ENCODE peak calls at places on chromosomes 4 and X, in six cellular contexts. L, B, A, X, R and Y are unnamed samples.

GRCh38 chrX:131270085-131270484 is 19.0 kb downstream of the IGSF1 start:
- DNase-seq in L (no peak), B (no peak), A (no peak), X (no peak), R (no peak), Y (no peak)

GRCh38 chr4:2792711-2793577 is at the start of gene SH3BP2:
- DNase-seq in L (peak), B (no peak), A (peak), X (peak), R (peak), Y (peak)

GRCh38 chrX:2888309-2888708 is 40.8 kb downstream of the ARSD start:
- DNase-seq in L (no peak), B (no peak), A (no peak), X (no peak), R (no peak), Y (no peak)

GRCh38 chr4:30815685-30816084 is 95.5 kb downstream of the PCDH7 start:
- DNase-seq in L (no peak), B (no peak), A (no peak), X (no peak), R (no peak), Y (no peak)

GRCh38 chrX:12240491-12240890 is 102.2 kb downstream of the FRMPD4 start:
- DNase-seq in L (no peak), B (no peak), A (no peak), X (no peak), R (no peak), Y (no peak)

GRCh38 chr4:77578145-77578544 is 27.5 kb upstream of the CXCL13 start:
- DNase-seq in L (no peak), B (no peak), A (no peak), X (no peak), R (no peak), Y (no peak)

GRCh38 chr4:163245044-163245443 is 78.4 kb upstream of the NAF1 start:
- DNase-seq in L (no peak), B (no peak), A (no peak), X (no peak), R (no peak), Y (no peak)

GRCh38 chr4:39996811-39997210 is 19.1 kb upstream of the PDS5A start:
- DNase-seq in L (no peak), B (no peak), A (no peak), X (no peak), R (no peak), Y (no peak)

GRCh38 chr4:188665466-188665865 is 526.2 kb downstream of the TRIML1 start:
- DNase-seq in L (no peak), B (no peak), A (no peak), X (no peak), R (no peak), Y (no peak)

GRCh38 chr4:188663369-188663768 is 524.1 kb downstream of the TRIML1 start:
- DNase-seq in L (no peak), B (no peak), A (no peak), X (no peak), R (no peak), Y (no peak)

GRCh38 chr4:188658958-188659522 is 519.8 kb downstream of the TRIML1 start:
- DNase-seq in L (no peak), B (no peak), A (no peak), X (peak), R (peak), Y (peak)

GRCh38 chr4:188660796-188661195 is 521.6 kb downstream of the TRIML1 start:
- DNase-seq in L (no peak), B (no peak), A (no peak), X (no peak), R (no peak), Y (no peak)

DNA sequence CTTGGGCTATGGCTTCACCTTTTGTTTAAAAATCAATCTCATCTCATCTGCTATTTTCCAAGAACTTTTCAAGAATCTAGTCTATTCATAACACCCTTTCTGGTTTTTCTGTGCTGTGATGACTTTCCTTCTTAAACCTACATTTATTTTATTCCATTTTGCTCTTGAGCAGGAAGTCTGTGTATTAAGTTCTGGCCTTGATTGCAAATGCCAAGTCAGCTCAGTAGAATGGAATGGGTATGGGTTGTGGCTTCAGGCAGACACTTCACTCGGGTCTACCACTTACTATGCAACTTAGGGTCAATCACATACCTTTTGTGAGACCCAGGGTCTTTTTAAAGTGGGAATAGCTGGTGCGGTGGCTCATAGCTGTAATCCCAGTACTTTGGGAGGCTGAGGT is 522.3 kb downstream of the TRIML1 start:
- DNase-seq in L (no peak), B (no peak), A (no peak), X (no peak), R (no peak), Y (no peak)
- TF ChIP-seq JUND in L (no peak), B (no peak), A (no peak), X (no peak), R (no peak), Y (no peak)

GRCh38 chr4:41718907-41719306 is 29.6 kb downstream of the PHOX2B start:
- DNase-seq in L (no peak), B (no peak), A (no peak), X (no peak), R (no peak), Y (no peak)

GRCh38 chr4:41713768-41714167 is 34.8 kb downstream of the PHOX2B start:
- DNase-seq in L (no peak), B (no peak), A (no peak), X (no peak), R (no peak), Y (no peak)

GRCh38 chr4:41712413-41712812 is 36.1 kb downstream of the PHOX2B start:
- DNase-seq in L (no peak), B (no peak), A (no peak), X (no peak), R (no peak), Y (no peak)

GRCh38 chr4:41715155-41715554 is 33.4 kb downstream of the PHOX2B start:
- DNase-seq in L (no peak), B (no peak), A (no peak), X (no peak), R (no peak), Y (no peak)

GRCh38 chr4:41714601-41715000 is 33.9 kb downstream of the PHOX2B start:
- DNase-seq in L (no peak), B (no peak), A (no peak), X (no peak), R (no peak), Y (no peak)
- TF ChIP-seq JUND in L (no peak), B (no peak), A (no peak), X (no peak), R (no peak), Y (no peak)

GRCh38 chrX:85828771-85829170 is 218.6 kb downstream of the CHM start:
- DNase-seq in L (no peak), B (no peak), A (no peak), X (no peak), R (no peak), Y (no peak)
- TF ChIP-seq JUND in L (no peak), B (no peak), A (no peak), X (no peak), R (no peak), Y (no peak)

DNA sequence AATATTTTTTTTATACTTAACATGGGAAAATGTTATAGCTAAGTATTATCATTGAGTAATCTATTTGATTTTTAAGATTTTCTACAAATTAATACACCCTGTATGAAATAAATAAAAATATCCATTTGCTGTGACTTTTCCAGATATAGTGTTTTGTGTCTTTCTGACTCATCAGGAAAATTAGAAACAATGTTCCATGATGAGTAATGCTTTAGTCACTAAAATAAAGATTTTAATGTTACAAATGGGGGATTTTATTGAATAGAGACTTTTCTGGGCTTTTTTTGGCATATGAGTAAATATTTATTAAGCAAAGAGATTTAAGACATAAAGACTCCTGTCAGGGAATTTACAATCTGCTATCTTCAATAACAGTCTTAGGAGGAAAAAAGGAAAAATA is 279.2 kb upstream of the NOCT start:
- DNase-seq in L (no peak), B (no peak), A (no peak), X (no peak), R (no peak), Y (no peak)
- TF ChIP-seq JUND in L (peak), B (no peak), A (no peak), X (no peak), R (no peak), Y (no peak)

DNA sequence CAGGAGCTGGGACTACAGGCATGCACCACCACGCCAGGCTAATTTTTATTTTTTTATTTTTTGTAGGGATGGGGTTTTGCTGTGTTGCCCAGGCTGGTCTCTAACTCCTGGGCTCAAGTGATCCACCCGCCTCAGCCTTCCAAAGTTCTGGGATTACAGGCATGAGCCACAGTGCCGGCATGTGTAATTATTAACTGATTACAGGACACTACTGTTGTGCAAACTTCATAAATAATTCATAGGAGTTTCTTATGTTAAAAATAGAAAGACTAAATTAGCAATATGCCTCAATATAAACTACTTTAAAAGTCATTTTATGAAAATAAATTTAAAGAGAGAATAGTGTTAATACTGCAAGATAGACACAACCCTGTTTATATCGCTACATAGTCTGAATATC is 221.9 kb downstream of the SNCA start:
- DNase-seq in L (no peak), B (no peak), A (no peak), X (no peak), R (no peak), Y (no peak)
- TF ChIP-seq JUND in L (no peak), B (no peak), A (no peak), X (no peak), R (no peak), Y (no peak)

GRCh38 chrX:15497865-15498264 is 2.7 kb upstream of the BMX start:
- DNase-seq in L (peak), B (no peak), A (peak), X (peak), R (peak), Y (peak)

GRCh38 chrX:15493118-15494082 is at the start of gene PIR:
- DNase-seq in L (peak), B (peak), A (peak), X (peak), R (peak), Y (peak)

GRCh38 chrX:15496809-15497208 is 3.7 kb upstream of the PIR start:
- DNase-seq in L (no peak), B (no peak), A (no peak), X (no peak), R (no peak), Y (no peak)

GRCh38 chrX:15498741-15499140 is 1.9 kb upstream of the BMX start:
- DNase-seq in L (no peak), B (no peak), A (no peak), X (no peak), R (no peak), Y (no peak)

DNA sequence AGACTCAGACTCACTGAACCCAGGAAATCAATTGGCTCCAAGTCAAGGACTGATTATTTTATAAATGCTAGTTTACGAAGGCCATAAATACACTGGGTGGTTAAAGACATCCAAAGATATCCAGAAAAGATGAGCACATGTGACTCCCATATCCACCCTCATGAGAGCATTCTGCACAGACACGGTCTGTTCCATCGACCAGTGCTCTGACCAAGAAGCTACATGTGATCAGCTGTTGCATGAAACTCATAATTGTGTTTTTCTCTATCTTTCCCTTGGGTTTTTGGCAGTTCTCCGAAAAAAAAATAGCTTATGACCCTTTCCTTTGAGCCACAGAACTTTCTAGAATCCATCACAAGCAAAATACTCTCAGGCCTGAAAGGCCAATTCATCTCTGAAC is 2.7 kb upstream of the PIR start:
- DNase-seq in L (no peak), B (no peak), A (no peak), X (no peak), R (no peak), Y (no peak)
- TF ChIP-seq JUND in L (no peak), B (no peak), A (no peak), X (no peak), R (no peak), Y (no peak)

GRCh38 chr4:38751341-38752043 is 31.3 kb downstream of the TLR10 start:
- DNase-seq in L (no peak), B (no peak), A (no peak), X (no peak), R (no peak), Y (no peak)

GRCh38 chr4:38752393-38752961 is 30.3 kb downstream of the TLR10 start:
- DNase-seq in L (no peak), B (peak), A (no peak), X (no peak), R (no peak), Y (no peak)

GRCh38 chr4:38747629-38748028 is 35.2 kb downstream of the TLR10 start:
- DNase-seq in L (no peak), B (no peak), A (no peak), X (no peak), R (no peak), Y (no peak)

GRCh38 chr4:38757945-38758344 is 24.8 kb downstream of the TLR10 start:
- DNase-seq in L (no peak), B (no peak), A (no peak), X (no peak), R (no peak), Y (peak)

GRCh38 chr4:38753021-38753806 is 29.6 kb downstream of the TLR10 start:
- DNase-seq in L (peak), B (no peak), A (peak), X (peak), R (no peak), Y (peak)
- TF ChIP-seq JUND in L (no peak), B (no peak), A (no peak), X (no peak), R (no peak), Y (no peak)

GRCh38 chr4:123784626-123785025 is 388.0 kb downstream of the SPRY1 start:
- DNase-seq in L (no peak), B (no peak), A (no peak), X (no peak), R (no peak), Y (no peak)
- TF ChIP-seq JUND in L (no peak), B (no peak), A (no peak), X (no peak), R (no peak), Y (no peak)

DNA sequence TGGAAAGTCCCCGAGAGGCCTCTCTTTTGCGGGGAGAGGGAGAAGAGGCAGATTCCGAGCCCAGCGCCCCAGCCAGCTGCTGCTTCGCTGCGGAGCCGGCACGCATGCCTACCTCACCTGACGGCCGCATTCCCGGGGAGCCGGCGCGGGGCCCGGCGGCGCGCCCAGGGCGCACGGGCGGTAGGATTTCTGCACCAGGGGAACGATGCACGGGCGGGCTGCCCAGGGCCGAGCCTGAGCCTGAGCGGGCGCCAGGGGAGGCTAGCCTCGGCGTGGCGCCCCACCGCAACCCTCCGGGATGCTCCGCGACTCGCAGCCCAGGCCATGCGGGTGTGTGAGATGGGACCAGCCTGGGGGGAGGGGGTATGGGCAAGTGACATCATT is 81.3 kb upstream of the SCML1 start:
- DNase-seq in L (peak), B (no peak), A (no peak), X (peak), R (no peak), Y (no peak)
- TF ChIP-seq JUND in L (no peak), B (no peak), A (no peak), X (no peak), R (no peak), Y (no peak)